ENCODE peak calls at places on chromosomes 3 and 15, in seven cellular contexts. V, X, L, J, G, I and B are unnamed samples.

GRCh38 chr15:70806992-70807712 is 43.8 kb upstream of the UACA start:
- DNase-seq in V (peak; percentile 30), X (peak; percentile 76), L (no peak), J (no peak), G (peak; percentile 64), I (peak; percentile 80), B (no peak)

GRCh38 chr3:104886220-104886995 is 480.3 kb upstream of the ALCAM start:
- DNase-seq in V (no peak), X (no peak), L (no peak), J (no peak), G (no peak), I (no peak), B (no peak)

GRCh38 chr3:170436697-170437096 is 18.0 kb downstream of the CLDN11 start:
- DNase-seq in V (no peak), X (no peak), L (no peak), J (no peak), G (no peak), I (no peak), B (no peak)

GRCh38 chr3:148797822-148798221 is 29.8 kb upstream of the CPB1 start:
- DNase-seq in V (no peak), X (no peak), L (no peak), J (no peak), G (no peak), I (no peak), B (no peak)

GRCh38 chr15:42687740-42688139 is 49.2 kb downstream of the CDAN1 start:
- DNase-seq in V (no peak), X (no peak), L (no peak), J (no peak), G (no peak), I (no peak), B (no peak)

GRCh38 chr15:68277131-68277604 is 377 bp upstream of the FEM1B start:
- DNase-seq in V (no peak), X (no peak), L (no peak), J (no peak), G (no peak), I (no peak), B (no peak)

GRCh38 chr3:73523661-73524060 is 101.1 kb downstream of the PDZRN3 start:
- DNase-seq in V (no peak), X (no peak), L (no peak), J (no peak), G (no peak), I (no peak), B (no peak)

GRCh38 chr3:192063570-192063969 is 602.6 kb downstream of the PYDC2 start:
- DNase-seq in V (no peak), X (no peak), L (no peak), J (no peak), G (no peak), I (no peak), B (no peak)

GRCh38 chr3:171049831-171050444 is 23.4 kb upstream of the SLC2A2 start:
- DNase-seq in V (peak; percentile 54), X (no peak), L (no peak), J (peak; percentile 17), G (no peak), I (peak; percentile 67), B (peak; percentile 14)

GRCh38 chr15:73009306-73010091 is 42.8 kb upstream of the NEO1 start:
- DNase-seq in V (no peak), X (no peak), L (no peak), J (no peak), G (no peak), I (no peak), B (no peak)

GRCh38 chr15:25372298-25372697 is 66.5 kb downstream of the UBE3A start:
- DNase-seq in V (no peak), X (no peak), L (no peak), J (no peak), G (no peak), I (no peak), B (no peak)

GRCh38 chr3:120177151-120177550 is 82.9 kb upstream of the GSK3B start:
- DNase-seq in V (no peak), X (no peak), L (no peak), J (no peak), G (peak; percentile 62), I (no peak), B (no peak)

GRCh38 chr3:113697192-113698090 is 999 bp upstream of the USF3 start:
- DNase-seq in V (no peak), X (peak; percentile 39), L (peak; percentile 55), J (peak; percentile 11), G (no peak), I (no peak), B (peak; percentile 37)

GRCh38 chr3:5480190-5480589 is 292.7 kb downstream of the EDEM1 start:
- DNase-seq in V (no peak), X (no peak), L (no peak), J (no peak), G (no peak), I (no peak), B (no peak)

GRCh38 chr3:152417181-152417580 is 148.5 kb downstream of the MBNL1 start:
- DNase-seq in V (no peak), X (no peak), L (no peak), J (no peak), G (no peak), I (no peak), B (no peak)

GRCh38 chr3:10004506-10004905 is 17.9 kb upstream of the EMC3 start:
- DNase-seq in V (no peak), X (no peak), L (no peak), J (no peak), G (no peak), I (peak; percentile 39), B (no peak)

GRCh38 chr3:166560253-166560652 is 723.0 kb upstream of the BCHE start:
- DNase-seq in V (no peak), X (no peak), L (no peak), J (no peak), G (no peak), I (no peak), B (no peak)

GRCh38 chr15:45347033-45347432 is 31.3 kb downstream of the GATM start:
- DNase-seq in V (no peak), X (no peak), L (no peak), J (no peak), G (no peak), I (no peak), B (no peak)

GRCh38 chr3:59856921-59857320 is 807.1 kb upstream of the CFAP20DC start:
- DNase-seq in V (no peak), X (no peak), L (no peak), J (no peak), G (no peak), I (no peak), B (no peak)

GRCh38 chr3:31369637-31370036 is 163.1 kb upstream of the STT3B start:
- DNase-seq in V (no peak), X (no peak), L (no peak), J (no peak), G (no peak), I (no peak), B (no peak)

GRCh38 chr3:71026634-71027578 is 556.6 kb downstream of the FOXP1 start:
- DNase-seq in V (no peak), X (no peak), L (no peak), J (no peak), G (no peak), I (no peak), B (no peak)

GRCh38 chr3:135231646-135232625 is 436.9 kb downstream of the EPHB1 start:
- DNase-seq in V (no peak), X (no peak), L (no peak), J (no peak), G (no peak), I (no peak), B (no peak)

GRCh38 chr3:7682822-7683229 is 818.8 kb upstream of the LMCD1 start:
- DNase-seq in V (no peak), X (no peak), L (no peak), J (no peak), G (no peak), I (no peak), B (no peak)

DNA sequence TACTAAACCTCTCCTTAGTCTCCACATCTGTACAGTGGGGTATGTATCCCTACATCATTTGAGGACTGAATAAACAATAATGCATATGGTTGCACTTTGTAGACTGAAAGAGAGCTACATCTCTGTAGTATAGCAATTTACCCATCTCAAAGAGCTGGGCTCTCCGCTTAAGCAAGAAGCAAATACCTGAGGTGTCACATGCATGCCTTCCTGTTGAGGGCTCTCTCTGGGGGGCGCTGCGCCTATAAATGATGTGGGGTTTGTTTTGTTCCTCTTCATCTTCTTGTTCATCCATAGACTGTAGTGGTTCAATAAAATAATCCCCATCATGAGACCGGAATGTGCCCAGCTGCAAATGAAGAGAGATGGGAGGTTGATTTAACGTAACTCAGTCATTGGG is 6.8 kb downstream of the ADAMTS9 start:
- DNase-seq in V (no peak), X (no peak), L (no peak), J (no peak), G (no peak), I (no peak), B (no peak)
- H3K4me1 ChIP-seq in V (no peaks in the 10 kb centered on the region), X (peaks cover 9% of the 10 kb centered on the region), L (no peaks in the 10 kb centered on the region), J (no peaks in the 10 kb centered on the region), G (peaks cover 9% of the 10 kb centered on the region), I (no peaks in the 10 kb centered on the region), B (no peaks in the 10 kb centered on the region)

DNA sequence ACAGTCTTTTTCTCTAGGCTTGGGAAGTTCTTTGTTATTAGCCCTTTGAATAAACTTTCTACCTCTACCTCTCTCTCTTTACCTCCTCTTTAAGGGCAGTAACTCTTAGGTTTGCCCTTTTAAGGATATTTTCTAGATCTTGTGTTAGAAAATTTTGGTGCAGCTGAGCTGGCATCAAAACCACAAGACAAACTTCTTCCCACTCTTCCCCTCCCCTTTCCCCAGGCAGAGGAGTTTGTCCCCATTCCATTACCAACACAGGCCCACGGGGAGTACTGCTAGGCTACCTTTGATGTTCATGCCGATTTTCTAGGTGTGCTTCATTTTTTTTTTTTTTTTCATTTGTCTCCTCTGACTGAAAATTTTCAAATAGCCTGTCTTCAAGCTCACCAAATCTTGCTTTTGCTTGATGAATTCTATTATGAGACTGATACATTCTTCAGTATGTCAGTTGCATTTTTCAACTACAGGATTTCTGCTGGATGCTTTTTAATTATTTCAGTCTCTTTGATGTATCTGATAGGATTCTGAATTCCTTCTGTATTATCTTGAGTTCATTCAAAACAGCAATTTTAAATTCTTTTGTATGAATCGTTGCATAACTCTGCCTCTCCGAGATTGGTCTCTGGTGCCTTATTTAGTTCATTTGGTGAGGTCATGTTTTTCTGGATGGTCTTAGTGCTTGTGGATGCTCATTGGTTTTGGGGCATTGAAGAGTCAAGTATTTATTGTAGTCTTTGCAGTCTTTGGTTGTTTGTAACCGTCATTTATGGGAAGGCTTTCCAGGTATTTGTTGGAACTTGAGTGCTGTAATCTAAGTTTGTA is 112.1 kb downstream of the UBE2E2 start:
- DNase-seq in V (no peak), X (no peak), L (no peak), J (no peak), G (no peak), I (no peak), B (no peak)
- H3K4me1 ChIP-seq in V (no peaks in the 10 kb centered on the region), X (peaks cover 2% of the 10 kb centered on the region), L (no peaks in the 10 kb centered on the region), J (no peaks in the 10 kb centered on the region), G (peaks cover 39% of the 10 kb centered on the region), I (no peaks in the 10 kb centered on the region), B (peaks cover 4% of the 10 kb centered on the region)

GRCh38 chr3:41033956-41034519 is 165.3 kb upstream of the CTNNB1 start:
- DNase-seq in V (no peak), X (no peak), L (no peak), J (no peak), G (no peak), I (no peak), B (no peak)
- H3K4me1 ChIP-seq in V (no peaks in the 10 kb centered on the region), X (no peaks in the 10 kb centered on the region), L (no peaks in the 10 kb centered on the region), J (no peaks in the 10 kb centered on the region), G (no peaks in the 10 kb centered on the region), I (no peaks in the 10 kb centered on the region), B (no peaks in the 10 kb centered on the region)

DNA sequence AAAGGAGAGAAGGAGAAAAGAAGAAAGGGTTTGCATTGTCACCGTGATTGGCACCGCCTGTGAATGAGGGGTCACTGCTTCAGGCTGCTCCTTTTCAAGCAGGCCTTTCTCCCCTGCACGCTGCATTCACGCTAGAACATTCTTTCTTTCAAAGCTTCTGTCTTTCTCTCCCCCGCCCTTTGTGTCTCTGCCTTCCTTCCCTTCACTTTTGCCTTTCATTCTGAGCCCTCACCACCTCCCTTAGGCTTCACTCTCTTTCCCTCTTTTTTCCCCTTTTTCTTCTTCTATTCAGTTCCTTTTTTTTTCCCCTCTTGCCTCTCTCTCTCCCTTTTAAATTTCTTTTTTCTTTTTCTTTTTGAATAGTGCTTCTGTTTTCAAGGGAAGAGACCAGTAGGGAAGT is 42.5 kb downstream of the ZNF710 start:
- DNase-seq in V (no peak), X (no peak), L (no peak), J (no peak), G (no peak), I (peak; percentile 15), B (no peak)
- H3K4me1 ChIP-seq in V (peaks cover 33% of the 10 kb centered on the region), X (peaks cover 4% of the 10 kb centered on the region), L (peaks cover 6% of the 10 kb centered on the region), J (no peaks in the 10 kb centered on the region), G (peaks cover 22% of the 10 kb centered on the region), I (peaks cover 3% of the 10 kb centered on the region), B (no peaks in the 10 kb centered on the region)